ENCODE peak calls at places on chromosomes 6 and 20, in seven cellular contexts. K is PC-9, A is foreskin fibroblast, U is choroid plexus epithelial cell, N is fibroblast of the aortic adventitia, L is right lobe of liver, E is OCI-LY7. I is an unnamed sample.

GRCh38 chr6:107962723-107963122 is 4.7 kb upstream of the SEC63 start:
- DNase-seq in L (no peak), N (no peak), E (no peak), A (no peak), K (no peak), U (no peak), I (no peak)

GRCh38 chr6:158131926-158132325 is 36.1 kb downstream of the SERAC1 start:
- DNase-seq in L (no peak), E (peak), K (no peak), N (peak), A (peak), U (peak), I (peak)

GRCh38 chr6:46940433-46941226 is 18.9 kb upstream of the ADGRF5 start:
- DNase-seq in U (no peak), A (no peak), E (no peak), K (no peak), N (no peak), L (no peak), I (no peak)

GRCh38 chr6:98633886-98634285 is 200.5 kb upstream of the POU3F2 start:
- DNase-seq in E (no peak), K (no peak), N (no peak), L (no peak), U (no peak), A (no peak), I (no peak)

GRCh38 chr6:37696220-37696840 is 1.4 kb downstream of the MDGA1 start:
- DNase-seq in U (peak), L (peak), E (no peak), A (peak), N (peak), K (peak), I (no peak)

GRCh38 chr6:48615041-48615440 is 504.0 kb upstream of the PTCHD4 start:
- DNase-seq in A (peak), L (no peak), N (peak), E (no peak), U (peak), K (no peak), I (no peak)

GRCh38 chr6:151015320-151015719 is 149.8 kb downstream of the MTHFD1L start:
- DNase-seq in N (no peak), E (no peak), L (no peak), U (no peak), K (no peak), A (peak), I (no peak)

GRCh38 chr20:10432079-10432478 is 1.9 kb downstream of the MKKS start:
- DNase-seq in L (no peak), A (peak), K (no peak), E (no peak), U (peak), N (no peak), I (no peak)

GRCh38 chr20:56308036-56308435 is 50.7 kb upstream of the FAM210B start:
- DNase-seq in K (no peak), U (no peak), E (no peak), A (no peak), N (no peak), L (no peak), I (no peak)

GRCh38 chr20:14622796-14623195 is 285.4 kb upstream of the FLRT3 start:
- DNase-seq in U (peak), A (peak), K (peak), N (peak), L (no peak), E (no peak), I (no peak)

GRCh38 chr6:143064996-143065683 is 4.5 kb downstream of the AIG1 start:
- DNase-seq in L (no peak), A (peak), K (no peak), N (no peak), E (no peak), U (no peak), I (peak)

GRCh38 chr6:28737750-28738395 is 185.9 kb downstream of the TRIM27 start:
- DNase-seq in U (no peak), A (no peak), E (no peak), K (no peak), L (no peak), N (no peak), I (no peak)
- H3K4me3 ChIP-seq in U (no peak), A (no peak), E (no peak), K (no peak), L (no peak), N (no peak), I (no peak)

DNA sequence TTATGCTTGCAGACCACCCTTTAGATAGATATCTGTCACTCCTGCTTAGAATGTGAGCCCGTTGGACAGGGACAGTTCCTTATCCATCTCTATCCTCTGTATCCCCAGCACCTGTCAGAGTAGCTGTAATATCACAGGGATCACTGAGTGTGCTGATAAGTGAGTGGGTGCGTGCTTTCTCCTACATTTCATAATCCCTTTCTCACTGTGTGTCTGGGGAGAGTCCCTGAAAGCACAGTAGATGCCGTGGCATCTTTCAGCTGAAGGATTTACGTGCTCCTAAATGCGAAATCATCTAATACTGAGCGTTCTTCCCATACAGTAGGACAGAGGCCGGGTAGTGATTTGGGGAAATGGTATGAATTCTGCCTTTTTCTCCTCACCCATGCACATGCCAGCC is 198.9 kb upstream of the SASH1 start:
- DNase-seq in A (no peak), E (no peak), U (no peak), L (no peak), N (no peak), K (no peak), I (no peak)
- H3K4me3 ChIP-seq in A (no peak), E (no peak), U (no peak), L (no peak), N (no peak), K (no peak), I (no peak)

GRCh38 chr6:113858067-113858604 is 991 bp downstream of the MARCKS start:
- DNase-seq in U (peak), A (peak), L (peak), N (peak), K (peak), E (no peak), I (no peak)
- H3K4me3 ChIP-seq in U (peak), A (peak), L (peak), N (peak), K (peak), E (peak), I (peak)

GRCh38 chr6:80638222-80639055 is 532.0 kb downstream of the BCKDHB start:
- DNase-seq in E (no peak), U (peak), N (peak), L (peak), A (peak), K (peak), I (no peak)
- H3K4me3 ChIP-seq in E (no peak), U (no peak), N (no peak), L (no peak), A (no peak), K (no peak), I (no peak)

DNA sequence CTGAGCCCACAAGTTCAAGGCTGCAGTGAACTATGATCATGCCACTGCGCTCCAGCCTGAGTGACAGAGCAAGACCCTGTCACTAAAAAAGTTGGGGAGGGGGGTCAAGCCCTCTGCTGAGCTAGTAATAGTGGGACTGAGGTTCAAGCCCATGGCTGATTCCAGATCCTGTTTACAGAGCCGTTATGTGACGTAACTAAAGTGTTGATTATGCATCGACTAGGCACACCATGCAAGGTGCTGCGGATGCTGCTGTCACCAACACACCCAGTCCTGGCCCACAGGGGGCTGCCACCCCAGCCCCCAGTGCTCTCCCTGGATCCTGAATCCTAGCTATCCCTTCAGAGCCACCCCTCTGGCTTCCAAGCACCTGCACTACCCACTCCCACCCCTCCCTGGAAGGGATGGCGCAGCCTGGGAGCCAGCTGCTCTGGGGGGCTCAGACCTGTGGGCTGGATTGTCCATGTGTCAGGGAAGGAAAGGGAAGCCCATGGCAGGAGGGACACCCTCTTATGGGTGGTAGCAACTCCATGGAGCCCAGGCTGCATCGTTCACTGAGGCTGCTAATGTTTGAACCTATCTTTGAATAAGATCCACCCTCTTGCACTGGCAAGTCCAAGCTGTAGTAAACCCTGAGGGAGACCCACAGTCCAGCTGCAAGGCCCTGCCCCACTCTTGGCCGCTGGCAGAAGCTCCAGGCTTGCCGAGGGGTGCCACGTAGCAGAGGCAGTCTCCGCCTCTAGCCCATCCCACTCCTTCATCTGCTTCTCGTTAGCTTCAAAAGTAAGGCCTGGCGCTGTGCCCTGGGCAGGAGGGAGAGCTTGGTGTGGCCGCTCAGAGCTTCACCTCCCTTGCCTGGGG is 95.0 kb downstream of the SNX5 start:
- DNase-seq in A (peak), U (peak), E (no peak), N (peak), K (peak), L (peak), I (no peak)
- H3K4me3 ChIP-seq in A (no peak), U (no peak), E (no peak), N (no peak), K (no peak), L (peak), I (no peak)

GRCh38 chr20:48740269-48740603 is 87.6 kb downstream of the PREX1 start:
- DNase-seq in K (no peak), N (no peak), L (no peak), A (no peak), U (no peak), E (no peak), I (no peak)
- H3K4me3 ChIP-seq in K (no peak), N (no peak), L (no peak), A (no peak), U (no peak), E (no peak), I (no peak)

GRCh38 chr20:16360668-16361067 is 212.6 kb downstream of the KIF16B start:
- DNase-seq in N (no peak), K (no peak), E (no peak), U (no peak), L (no peak), A (no peak), I (no peak)
- H3K4me3 ChIP-seq in N (no peak), K (no peak), E (no peak), U (no peak), L (no peak), A (no peak), I (no peak)

DNA sequence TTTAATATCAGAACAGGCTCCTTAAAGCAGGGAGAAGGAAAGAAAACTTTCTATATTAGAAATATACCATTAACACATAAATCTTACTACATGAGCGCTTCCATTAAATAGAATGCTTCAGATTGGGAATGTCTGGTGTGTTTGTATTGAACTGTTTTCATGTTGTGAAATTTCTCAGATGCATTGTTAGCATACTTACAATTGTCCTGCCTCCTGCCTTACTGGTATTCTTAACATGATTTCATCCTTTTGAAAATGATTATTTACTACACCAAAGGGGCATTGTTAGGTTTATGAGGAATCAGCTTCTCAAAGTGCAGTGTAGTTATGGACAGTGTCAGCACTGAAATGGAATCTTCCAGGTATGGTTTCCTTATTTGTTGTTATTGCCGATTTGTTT is 145.6 kb downstream of the MTFR2 start:
- DNase-seq in K (no peak), N (no peak), U (peak), A (no peak), E (no peak), L (no peak), I (no peak)
- H3K4me3 ChIP-seq in K (no peak), N (no peak), U (no peak), A (no peak), E (no peak), L (no peak), I (no peak)